ENCODE peak calls at places on chromosomes 16 and 17, in nine cellular contexts. One of them, this sample, is unnamed.

GRCh38 chr16:82776466-82777146 is 149.8 kb downstream of the CDH13 start:
- DNase-seq in NCI-H1417: no peak
- DNase-seq in psoas muscle: no peak
- DNase-seq in NCI-H1092: no peak
- DNase-seq in nucleus accumbens: no peak
- DNase-seq in H9: no peak
- DNase-seq in iPS-NIHi11: no peak
- DNase-seq in M059J: no peak
- DNase-seq in mesendoderm: no peak
- DNase-seq in this sample: no peak

GRCh38 chr16:17318200-17318599 is 152.6 kb downstream of the XYLT1 start:
- DNase-seq in nucleus accumbens: no peak
- DNase-seq in iPS-NIHi11: no peak
- DNase-seq in H9: no peak
- DNase-seq in NCI-H1417: no peak
- DNase-seq in M059J: no peak
- DNase-seq in mesendoderm: peak
- DNase-seq in NCI-H1092: no peak
- DNase-seq in psoas muscle: no peak
- DNase-seq in this sample: no peak

GRCh38 chr17:78168906-78169793 is 769 bp downstream of the SYNGR2 start:
- DNase-seq in NCI-H1092: no peak
- DNase-seq in iPS-NIHi11: peak
- DNase-seq in nucleus accumbens: peak
- DNase-seq in H9: peak
- DNase-seq in psoas muscle: peak
- DNase-seq in NCI-H1417: peak
- DNase-seq in M059J: peak
- DNase-seq in mesendoderm: peak
- DNase-seq in this sample: peak

GRCh38 chr17:73228748-73229236 is 32.9 kb downstream of the CPSF4L start:
- DNase-seq in NCI-H1092: no peak
- DNase-seq in M059J: peak
- DNase-seq in nucleus accumbens: no peak
- DNase-seq in NCI-H1417: no peak
- DNase-seq in psoas muscle: peak
- DNase-seq in mesendoderm: peak
- DNase-seq in iPS-NIHi11: peak
- DNase-seq in H9: no peak
- DNase-seq in this sample: peak

GRCh38 chr17:28178800-28179199 is 136.3 kb downstream of the NLK start:
- DNase-seq in iPS-NIHi11: no peak
- DNase-seq in NCI-H1092: no peak
- DNase-seq in NCI-H1417: no peak
- DNase-seq in psoas muscle: no peak
- DNase-seq in nucleus accumbens: peak
- DNase-seq in M059J: no peak
- DNase-seq in mesendoderm: no peak
- DNase-seq in H9: no peak
- DNase-seq in this sample: no peak

GRCh38 chr16:10181196-10182162 is 749 bp downstream of the GRIN2A start:
- DNase-seq in NCI-H1417: peak
- DNase-seq in NCI-H1092: no peak
- DNase-seq in mesendoderm: peak
- DNase-seq in M059J: peak
- DNase-seq in nucleus accumbens: peak
- DNase-seq in H9: peak
- DNase-seq in iPS-NIHi11: peak
- DNase-seq in psoas muscle: peak
- DNase-seq in this sample: peak

GRCh38 chr16:86316967-86317616 is 193.2 kb upstream of the FOXF1 start:
- DNase-seq in psoas muscle: no peak
- DNase-seq in NCI-H1417: no peak
- DNase-seq in H9: no peak
- DNase-seq in nucleus accumbens: no peak
- DNase-seq in NCI-H1092: no peak
- DNase-seq in mesendoderm: no peak
- DNase-seq in M059J: no peak
- DNase-seq in iPS-NIHi11: no peak
- DNase-seq in this sample: no peak

GRCh38 chr17:5122586-5123342 is 6.9 kb downstream of the USP6 start:
- DNase-seq in psoas muscle: peak
- DNase-seq in iPS-NIHi11: peak
- DNase-seq in NCI-H1092: no peak
- DNase-seq in M059J: no peak
- DNase-seq in mesendoderm: peak
- DNase-seq in H9: peak
- DNase-seq in nucleus accumbens: no peak
- DNase-seq in NCI-H1417: no peak
- DNase-seq in this sample: no peak

GRCh38 chr16:13866073-13866472 is 53.9 kb upstream of the ERCC4 start:
- DNase-seq in NCI-H1417: peak
- DNase-seq in H9: peak
- DNase-seq in mesendoderm: peak
- DNase-seq in M059J: peak
- DNase-seq in psoas muscle: peak
- DNase-seq in nucleus accumbens: peak
- DNase-seq in iPS-NIHi11: peak
- DNase-seq in NCI-H1092: peak
- DNase-seq in this sample: peak

GRCh38 chr16:79599837-79600635 is 501 bp downstream of the MAF start:
- DNase-seq in iPS-NIHi11: peak
- DNase-seq in psoas muscle: peak
- DNase-seq in H9: peak
- DNase-seq in nucleus accumbens: peak
- DNase-seq in NCI-H1092: peak
- DNase-seq in mesendoderm: peak
- DNase-seq in NCI-H1417: peak
- DNase-seq in M059J: peak
- DNase-seq in this sample: peak

GRCh38 chr17:6455321-6455705 is 11.1 kb downstream of the PIMREG start:
- DNase-seq in NCI-H1417: peak
- DNase-seq in NCI-H1092: peak
- DNase-seq in mesendoderm: peak
- DNase-seq in iPS-NIHi11: peak
- DNase-seq in nucleus accumbens: no peak
- DNase-seq in M059J: no peak
- DNase-seq in H9: peak
- DNase-seq in psoas muscle: no peak
- DNase-seq in this sample: no peak

GRCh38 chr17:11245187-11245586 is 4.2 kb downstream of the SHISA6 start:
- DNase-seq in psoas muscle: peak
- DNase-seq in NCI-H1092: no peak
- DNase-seq in H9: no peak
- DNase-seq in mesendoderm: no peak
- DNase-seq in NCI-H1417: no peak
- DNase-seq in iPS-NIHi11: no peak
- DNase-seq in M059J: no peak
- DNase-seq in nucleus accumbens: no peak
- DNase-seq in this sample: no peak

GRCh38 chr17:72381597-72382397 is 261.0 kb downstream of the SOX9 start:
- DNase-seq in nucleus accumbens: no peak
- DNase-seq in mesendoderm: peak
- DNase-seq in psoas muscle: no peak
- DNase-seq in M059J: peak
- DNase-seq in NCI-H1417: peak
- DNase-seq in H9: peak
- DNase-seq in iPS-NIHi11: peak
- DNase-seq in NCI-H1092: peak
- DNase-seq in this sample: no peak

GRCh38 chr16:49461517-49461951 is 87.9 kb downstream of the C16orf78 start:
- DNase-seq in iPS-NIHi11: no peak
- DNase-seq in nucleus accumbens: no peak
- DNase-seq in mesendoderm: no peak
- DNase-seq in NCI-H1092: no peak
- DNase-seq in M059J: no peak
- DNase-seq in NCI-H1417: no peak
- DNase-seq in H9: peak
- DNase-seq in psoas muscle: peak
- DNase-seq in this sample: no peak

GRCh38 chr16:79437764-79438728 is 162.5 kb downstream of the MAF start:
- DNase-seq in iPS-NIHi11: peak
- DNase-seq in M059J: peak
- DNase-seq in nucleus accumbens: peak
- DNase-seq in NCI-H1092: no peak
- DNase-seq in NCI-H1417: no peak
- DNase-seq in mesendoderm: peak
- DNase-seq in H9: peak
- DNase-seq in psoas muscle: peak
- DNase-seq in this sample: no peak

GRCh38 chr17:72191901-72192300 is 71.1 kb downstream of the SOX9 start:
- DNase-seq in mesendoderm: no peak
- DNase-seq in psoas muscle: peak
- DNase-seq in nucleus accumbens: no peak
- DNase-seq in M059J: no peak
- DNase-seq in NCI-H1417: no peak
- DNase-seq in NCI-H1092: no peak
- DNase-seq in H9: no peak
- DNase-seq in iPS-NIHi11: no peak
- DNase-seq in this sample: no peak

GRCh38 chr17:48505788-48506187 is 25.0 kb downstream of the HOXB1 start:
- DNase-seq in mesendoderm: peak
- DNase-seq in M059J: peak
- DNase-seq in iPS-NIHi11: no peak
- DNase-seq in psoas muscle: no peak
- DNase-seq in NCI-H1092: peak
- DNase-seq in H9: no peak
- DNase-seq in NCI-H1417: no peak
- DNase-seq in nucleus accumbens: no peak
- DNase-seq in this sample: no peak

GRCh38 chr16:53022374-53022773 is 30.3 kb downstream of the CHD9NB start:
- DNase-seq in psoas muscle: no peak
- DNase-seq in M059J: peak
- DNase-seq in mesendoderm: peak
- DNase-seq in NCI-H1417: peak
- DNase-seq in iPS-NIHi11: peak
- DNase-seq in H9: peak
- DNase-seq in NCI-H1092: peak
- DNase-seq in nucleus accumbens: no peak
- DNase-seq in this sample: peak

GRCh38 chr17:49753959-49754391 is 10.0 kb downstream of the FAM117A start:
- DNase-seq in M059J: no peak
- DNase-seq in NCI-H1092: no peak
- DNase-seq in mesendoderm: no peak
- DNase-seq in nucleus accumbens: no peak
- DNase-seq in H9: no peak
- DNase-seq in psoas muscle: no peak
- DNase-seq in iPS-NIHi11: no peak
- DNase-seq in NCI-H1417: no peak
- DNase-seq in this sample: no peak

GRCh38 chr17:45828171-45829133 is 16.2 kb upstream of the SPPL2C start:
- DNase-seq in iPS-NIHi11: no peak
- DNase-seq in mesendoderm: no peak
- DNase-seq in psoas muscle: no peak
- DNase-seq in H9: no peak
- DNase-seq in M059J: peak
- DNase-seq in nucleus accumbens: no peak
- DNase-seq in NCI-H1092: no peak
- DNase-seq in NCI-H1417: no peak
- DNase-seq in this sample: no peak

GRCh38 chr17:76544123-76544915 is 4.5 kb downstream of the PRCD start:
- DNase-seq in mesendoderm: peak
- DNase-seq in iPS-NIHi11: no peak
- DNase-seq in psoas muscle: no peak
- DNase-seq in M059J: no peak
- DNase-seq in NCI-H1417: peak
- DNase-seq in H9: peak
- DNase-seq in nucleus accumbens: peak
- DNase-seq in NCI-H1092: no peak
- DNase-seq in this sample: peak

GRCh38 chr16:51374346-51374745 is 223.3 kb upstream of the SALL1 start:
- DNase-seq in iPS-NIHi11: no peak
- DNase-seq in NCI-H1417: no peak
- DNase-seq in mesendoderm: no peak
- DNase-seq in psoas muscle: no peak
- DNase-seq in H9: no peak
- DNase-seq in M059J: peak
- DNase-seq in nucleus accumbens: no peak
- DNase-seq in NCI-H1092: no peak
- DNase-seq in this sample: no peak

GRCh38 chr17:82952019-82952418 is 112.2 kb upstream of the ZNF750 start:
- DNase-seq in NCI-H1092: no peak
- DNase-seq in psoas muscle: peak
- DNase-seq in NCI-H1417: no peak
- DNase-seq in M059J: no peak
- DNase-seq in nucleus accumbens: no peak
- DNase-seq in iPS-NIHi11: no peak
- DNase-seq in H9: no peak
- DNase-seq in mesendoderm: no peak
- DNase-seq in this sample: no peak

GRCh38 chr16:87945351-87946042 is 5.7 kb upstream of the BANP start:
- DNase-seq in mesendoderm: peak
- DNase-seq in M059J: peak
- DNase-seq in nucleus accumbens: peak
- DNase-seq in NCI-H1417: peak
- DNase-seq in NCI-H1092: peak
- DNase-seq in iPS-NIHi11: peak
- DNase-seq in H9: peak
- DNase-seq in psoas muscle: peak
- DNase-seq in this sample: peak

GRCh38 chr16:88393034-88393433 is 10.3 kb downstream of the ZNF469 start:
- DNase-seq in NCI-H1417: no peak
- DNase-seq in psoas muscle: peak
- DNase-seq in mesendoderm: no peak
- DNase-seq in M059J: no peak
- DNase-seq in H9: no peak
- DNase-seq in NCI-H1092: no peak
- DNase-seq in nucleus accumbens: no peak
- DNase-seq in iPS-NIHi11: no peak
- DNase-seq in this sample: no peak

GRCh38 chr17:41810659-41811548 is 845 bp downstream of the P3H4 start:
- DNase-seq in H9: peak
- DNase-seq in M059J: no peak
- DNase-seq in mesendoderm: peak
- DNase-seq in NCI-H1417: no peak
- DNase-seq in psoas muscle: no peak
- DNase-seq in NCI-H1092: no peak
- DNase-seq in iPS-NIHi11: peak
- DNase-seq in nucleus accumbens: no peak
- DNase-seq in this sample: peak

GRCh38 chr16:86895609-86896008 is 317.3 kb downstream of the FOXL1 start:
- DNase-seq in M059J: no peak
- DNase-seq in mesendoderm: no peak
- DNase-seq in H9: no peak
- DNase-seq in nucleus accumbens: no peak
- DNase-seq in iPS-NIHi11: no peak
- DNase-seq in psoas muscle: no peak
- DNase-seq in NCI-H1417: no peak
- DNase-seq in NCI-H1092: no peak
- DNase-seq in this sample: no peak

GRCh38 chr16:3866703-3867431 is 13.6 kb downstream of the CREBBP start:
- DNase-seq in psoas muscle: no peak
- DNase-seq in mesendoderm: no peak
- DNase-seq in M059J: no peak
- DNase-seq in NCI-H1417: no peak
- DNase-seq in NCI-H1092: no peak
- DNase-seq in nucleus accumbens: no peak
- DNase-seq in iPS-NIHi11: no peak
- DNase-seq in H9: no peak
- DNase-seq in this sample: no peak

GRCh38 chr16:22300427-22301071 is 3.3 kb downstream of the POLR3E start:
- DNase-seq in psoas muscle: peak
- DNase-seq in mesendoderm: peak
- DNase-seq in NCI-H1417: no peak
- DNase-seq in H9: peak
- DNase-seq in iPS-NIHi11: peak
- DNase-seq in NCI-H1092: no peak
- DNase-seq in nucleus accumbens: peak
- DNase-seq in M059J: peak
- DNase-seq in this sample: peak

GRCh38 chr16:3924763-3925162 is 44.2 kb upstream of the CREBBP start:
- DNase-seq in NCI-H1092: no peak
- DNase-seq in NCI-H1417: no peak
- DNase-seq in iPS-NIHi11: no peak
- DNase-seq in nucleus accumbens: no peak
- DNase-seq in mesendoderm: no peak
- DNase-seq in M059J: no peak
- DNase-seq in H9: no peak
- DNase-seq in psoas muscle: no peak
- DNase-seq in this sample: no peak

GRCh38 chr17:7695586-7695985 is 7.3 kb downstream of the WRAP53 start:
- DNase-seq in M059J: no peak
- DNase-seq in NCI-H1092: no peak
- DNase-seq in H9: no peak
- DNase-seq in NCI-H1417: no peak
- DNase-seq in nucleus accumbens: no peak
- DNase-seq in mesendoderm: no peak
- DNase-seq in psoas muscle: no peak
- DNase-seq in iPS-NIHi11: no peak
- DNase-seq in this sample: peak